ENCODE peak calls at places on chromosome 13, in nine cellular contexts. One of them, this sample, is unnamed.

GRCh38 chr13:100098445-100099116 is 9.7 kb downstream of the PCCA start:
- DNase-seq in heart left ventricle: no peak
- DNase-seq in suprapubic skin: no peak
- DNase-seq in IMR-90: no peak
- DNase-seq in A549: no peak
- DNase-seq in lower leg skin: no peak
- DNase-seq in Peyer's patch: no peak
- DNase-seq in upper lobe of left lung: no peak
- DNase-seq in H54: no peak
- DNase-seq in this sample: no peak

GRCh38 chr13:36858285-36858684 is 39.3 kb downstream of the RFXAP start:
- DNase-seq in IMR-90: peak; percentile 65
- DNase-seq in heart left ventricle: no peak
- DNase-seq in lower leg skin: no peak
- DNase-seq in H54: no peak
- DNase-seq in Peyer's patch: no peak
- DNase-seq in suprapubic skin: no peak
- DNase-seq in upper lobe of left lung: no peak
- DNase-seq in A549: peak; percentile 7
- DNase-seq in this sample: peak; percentile 8

GRCh38 chr13:113548778-113549621 is 35.6 kb upstream of the TFDP1 start:
- DNase-seq in lower leg skin: no peak
- DNase-seq in H54: no peak
- DNase-seq in Peyer's patch: peak; percentile 35
- DNase-seq in upper lobe of left lung: no peak
- DNase-seq in heart left ventricle: no peak
- DNase-seq in IMR-90: no peak
- DNase-seq in A549: no peak
- DNase-seq in suprapubic skin: no peak
- DNase-seq in this sample: no peak

GRCh38 chr13:26024558-26024957 is 27.3 kb downstream of the SHISA2 start:
- DNase-seq in heart left ventricle: no peak
- DNase-seq in H54: no peak
- DNase-seq in suprapubic skin: no peak
- DNase-seq in A549: no peak
- DNase-seq in upper lobe of left lung: peak; percentile 27
- DNase-seq in Peyer's patch: no peak
- DNase-seq in IMR-90: no peak
- DNase-seq in lower leg skin: no peak
- DNase-seq in this sample: no peak

GRCh38 chr13:32316030-32316344 is 679 bp downstream of the BRCA2 start:
- DNase-seq in Peyer's patch: no peak
- DNase-seq in H54: no peak
- DNase-seq in lower leg skin: no peak
- DNase-seq in IMR-90: no peak
- DNase-seq in heart left ventricle: no peak
- DNase-seq in A549: no peak
- DNase-seq in upper lobe of left lung: no peak
- DNase-seq in suprapubic skin: no peak
- DNase-seq in this sample: no peak

GRCh38 chr13:46615888-46616531 is 63.0 kb downstream of the LRCH1 start:
- DNase-seq in heart left ventricle: no peak
- DNase-seq in IMR-90: peak; percentile 68
- DNase-seq in suprapubic skin: no peak
- DNase-seq in H54: no peak
- DNase-seq in lower leg skin: no peak
- DNase-seq in Peyer's patch: no peak
- DNase-seq in A549: no peak
- DNase-seq in upper lobe of left lung: no peak
- DNase-seq in this sample: no peak

GRCh38 chr13:113559061-113559460 is 25.5 kb upstream of the TFDP1 start:
- DNase-seq in H54: no peak
- DNase-seq in IMR-90: no peak
- DNase-seq in upper lobe of left lung: no peak
- DNase-seq in lower leg skin: no peak
- DNase-seq in heart left ventricle: no peak
- DNase-seq in suprapubic skin: no peak
- DNase-seq in A549: no peak
- DNase-seq in Peyer's patch: no peak
- DNase-seq in this sample: no peak

GRCh38 chr13:112782433-112783010 is 92.7 kb downstream of the ATP11A start:
- DNase-seq in suprapubic skin: no peak
- DNase-seq in IMR-90: no peak
- DNase-seq in Peyer's patch: no peak
- DNase-seq in upper lobe of left lung: no peak
- DNase-seq in A549: no peak
- DNase-seq in H54: no peak
- DNase-seq in heart left ventricle: no peak
- DNase-seq in lower leg skin: no peak
- DNase-seq in this sample: no peak

GRCh38 chr13:43087960-43088580 is 64.7 kb downstream of the DNAJC15 start:
- DNase-seq in upper lobe of left lung: no peak
- DNase-seq in H54: no peak
- DNase-seq in IMR-90: peak; percentile 36
- DNase-seq in suprapubic skin: no peak
- DNase-seq in A549: no peak
- DNase-seq in heart left ventricle: no peak
- DNase-seq in Peyer's patch: no peak
- DNase-seq in lower leg skin: no peak
- DNase-seq in this sample: no peak

GRCh38 chr13:101150998-101151397 is 265.3 kb downstream of the NALCN start:
- DNase-seq in suprapubic skin: no peak
- DNase-seq in A549: no peak
- DNase-seq in upper lobe of left lung: no peak
- DNase-seq in lower leg skin: no peak
- DNase-seq in Peyer's patch: no peak
- DNase-seq in H54: no peak
- DNase-seq in heart left ventricle: no peak
- DNase-seq in IMR-90: peak; percentile 24
- DNase-seq in this sample: no peak

GRCh38 chr13:96229356-96229755 is 139.4 kb downstream of the HS6ST3 start:
- DNase-seq in A549: no peak
- DNase-seq in suprapubic skin: no peak
- DNase-seq in lower leg skin: no peak
- DNase-seq in upper lobe of left lung: no peak
- DNase-seq in H54: peak; percentile 3
- DNase-seq in Peyer's patch: no peak
- DNase-seq in IMR-90: no peak
- DNase-seq in heart left ventricle: no peak
- DNase-seq in this sample: no peak

GRCh38 chr13:51229731-51230130 is 7.5 kb downstream of the FAM124A start:
- DNase-seq in A549: no peak
- DNase-seq in Peyer's patch: no peak
- DNase-seq in upper lobe of left lung: no peak
- DNase-seq in suprapubic skin: no peak
- DNase-seq in heart left ventricle: no peak
- DNase-seq in IMR-90: no peak
- DNase-seq in lower leg skin: no peak
- DNase-seq in H54: no peak
- DNase-seq in this sample: no peak

GRCh38 chr13:46553886-46554855 is 1.2 kb downstream of the LRCH1 start:
- DNase-seq in heart left ventricle: peak; percentile 79
- DNase-seq in IMR-90: peak; percentile 95
- DNase-seq in A549: peak; percentile 49
- DNase-seq in upper lobe of left lung: peak; percentile 93
- DNase-seq in lower leg skin: peak; percentile 58
- DNase-seq in suprapubic skin: peak; percentile 83
- DNase-seq in H54: peak; percentile 41
- DNase-seq in Peyer's patch: peak; percentile 85
- DNase-seq in this sample: peak; percentile 43

GRCh38 chr13:44713793-44714469 is 137.8 kb upstream of the TSC22D1 start:
- DNase-seq in H54: peak; percentile 33
- DNase-seq in heart left ventricle: no peak
- DNase-seq in IMR-90: peak; percentile 94
- DNase-seq in Peyer's patch: no peak
- DNase-seq in lower leg skin: no peak
- DNase-seq in A549: peak; percentile 50
- DNase-seq in upper lobe of left lung: no peak
- DNase-seq in suprapubic skin: no peak
- DNase-seq in this sample: no peak

GRCh38 chr13:77026255-77026782 is 640 bp downstream of the FBXL3 start:
- DNase-seq in H54: peak; percentile 44
- DNase-seq in upper lobe of left lung: peak; percentile 95
- DNase-seq in A549: peak; percentile 15
- DNase-seq in IMR-90: peak; percentile 37
- DNase-seq in Peyer's patch: peak; percentile 95
- DNase-seq in heart left ventricle: peak; percentile 92
- DNase-seq in suprapubic skin: peak; percentile 92
- DNase-seq in lower leg skin: peak; percentile 90
- DNase-seq in this sample: peak; percentile 70

GRCh38 chr13:98606296-98606695 is 29.4 kb upstream of the STK24 start:
- DNase-seq in IMR-90: no peak
- DNase-seq in heart left ventricle: no peak
- DNase-seq in Peyer's patch: no peak
- DNase-seq in upper lobe of left lung: no peak
- DNase-seq in H54: no peak
- DNase-seq in A549: no peak
- DNase-seq in suprapubic skin: no peak
- DNase-seq in lower leg skin: no peak
- DNase-seq in this sample: no peak

GRCh38 chr13:50124536-50125305 is 109.5 kb downstream of the KCNRG start:
- DNase-seq in upper lobe of left lung: peak; percentile 98
- DNase-seq in H54: peak; percentile 82
- DNase-seq in suprapubic skin: peak; percentile 98
- DNase-seq in Peyer's patch: peak; percentile 98
- DNase-seq in heart left ventricle: peak; percentile 98
- DNase-seq in IMR-90: peak; percentile 56
- DNase-seq in lower leg skin: peak; percentile 96
- DNase-seq in A549: peak; percentile 88
- DNase-seq in this sample: peak; percentile 94
- TF ChIP-seq POLR2A in upper lobe of left lung: no peak
- TF ChIP-seq POLR2A in H54: peak; percentile 51
- TF ChIP-seq POLR2A in suprapubic skin: no peak
- TF ChIP-seq POLR2A in Peyer's patch: no peak
- TF ChIP-seq POLR2A in heart left ventricle: no peak
- TF ChIP-seq POLR2A in IMR-90: no peak
- TF ChIP-seq POLR2A in lower leg skin: no peak
- TF ChIP-seq POLR2A in A549: no peak
- TF ChIP-seq POLR2A in this sample: no peak

DNA sequence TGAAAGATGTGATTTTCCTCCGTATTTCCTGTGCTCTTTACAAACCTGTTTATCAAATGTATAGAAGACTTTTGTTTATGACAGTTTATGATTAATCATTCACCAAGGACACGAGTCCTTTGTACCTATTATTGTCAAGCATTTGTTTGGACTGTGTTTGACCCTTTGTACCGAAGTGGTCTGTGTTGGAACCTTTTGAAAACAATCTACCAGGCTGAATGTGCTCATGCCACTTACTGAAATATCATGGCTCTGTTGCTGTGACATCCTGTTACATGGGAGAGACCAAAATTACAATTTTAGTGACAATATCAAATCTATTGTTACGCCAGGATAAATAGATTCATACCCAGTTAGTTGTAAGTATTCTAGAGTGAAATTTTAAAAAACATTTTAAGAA is 193.6 kb downstream of the IRS2 start:
- DNase-seq in IMR-90: no peak
- DNase-seq in A549: no peak
- DNase-seq in upper lobe of left lung: no peak
- DNase-seq in heart left ventricle: no peak
- DNase-seq in Peyer's patch: no peak
- DNase-seq in suprapubic skin: no peak
- DNase-seq in H54: no peak
- DNase-seq in lower leg skin: no peak
- DNase-seq in this sample: no peak
- TF ChIP-seq POLR2A in IMR-90: no peak
- TF ChIP-seq POLR2A in A549: no peak
- TF ChIP-seq POLR2A in upper lobe of left lung: no peak
- TF ChIP-seq POLR2A in heart left ventricle: no peak
- TF ChIP-seq POLR2A in Peyer's patch: no peak
- TF ChIP-seq POLR2A in suprapubic skin: no peak
- TF ChIP-seq POLR2A in H54: no peak
- TF ChIP-seq POLR2A in lower leg skin: no peak
- TF ChIP-seq POLR2A in this sample: no peak

DNA sequence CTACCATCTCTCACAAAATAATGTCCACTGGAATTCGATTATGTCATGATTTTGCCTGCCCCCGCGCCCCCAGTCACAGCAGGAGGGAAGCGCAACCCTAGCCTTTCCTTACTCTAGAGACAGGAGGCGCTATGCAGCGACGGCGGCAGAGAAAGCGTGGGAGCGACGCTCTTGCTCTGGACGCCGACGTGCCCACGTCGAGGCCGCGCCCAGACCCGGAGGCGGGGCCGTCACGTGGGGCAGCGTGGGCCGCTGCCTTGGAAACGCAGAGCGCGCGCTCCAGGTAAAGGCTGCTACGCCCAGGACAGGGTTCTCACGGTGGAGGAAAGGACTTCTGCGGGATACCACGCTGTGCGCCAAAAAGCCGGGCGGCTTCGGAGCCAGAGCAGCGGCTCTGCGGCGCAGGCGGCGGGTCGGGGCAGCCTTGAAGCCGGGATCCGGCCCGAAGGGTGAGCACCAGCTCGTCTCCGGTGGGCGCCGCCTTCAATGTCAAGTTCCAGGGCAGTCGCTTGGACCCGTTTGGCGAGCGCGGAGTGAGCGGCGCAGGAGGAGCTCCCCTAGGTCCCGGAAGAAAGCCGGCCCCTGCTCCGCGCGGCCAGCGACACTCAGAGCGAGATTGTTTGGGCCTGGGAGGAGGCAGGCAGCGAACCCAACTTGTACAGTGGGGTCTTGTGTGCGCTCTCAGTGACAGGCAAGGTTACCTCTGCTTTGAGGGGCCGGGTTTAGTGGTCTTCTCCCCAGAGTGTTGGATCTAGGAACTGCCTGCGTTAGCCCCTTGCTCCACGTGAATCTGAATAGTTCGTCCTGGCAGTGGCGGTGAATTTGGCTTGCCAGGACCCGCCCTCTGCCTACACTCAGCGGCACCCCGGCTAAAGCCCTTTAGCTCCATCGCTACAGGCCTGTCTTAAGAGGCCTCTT is 121.7 kb downstream of the MRPL57 start:
- DNase-seq in upper lobe of left lung: peak; percentile 97
- DNase-seq in IMR-90: peak; percentile 87
- DNase-seq in heart left ventricle: peak; percentile 89
- DNase-seq in Peyer's patch: peak; percentile 92
- DNase-seq in H54: peak; percentile 63
- DNase-seq in lower leg skin: peak; percentile 74
- DNase-seq in suprapubic skin: peak; percentile 88
- DNase-seq in A549: peak; percentile 64
- DNase-seq in this sample: peak; percentile 49
- TF ChIP-seq POLR2A in upper lobe of left lung: peak; percentile 61
- TF ChIP-seq POLR2A in IMR-90: no peak
- TF ChIP-seq POLR2A in heart left ventricle: peak; percentile 33
- TF ChIP-seq POLR2A in Peyer's patch: peak; percentile 50
- TF ChIP-seq POLR2A in H54: peak; percentile 37
- TF ChIP-seq POLR2A in lower leg skin: no peak
- TF ChIP-seq POLR2A in suprapubic skin: peak; percentile 14
- TF ChIP-seq POLR2A in A549: peak; percentile 43
- TF ChIP-seq POLR2A in this sample: peak; percentile 21

DNA sequence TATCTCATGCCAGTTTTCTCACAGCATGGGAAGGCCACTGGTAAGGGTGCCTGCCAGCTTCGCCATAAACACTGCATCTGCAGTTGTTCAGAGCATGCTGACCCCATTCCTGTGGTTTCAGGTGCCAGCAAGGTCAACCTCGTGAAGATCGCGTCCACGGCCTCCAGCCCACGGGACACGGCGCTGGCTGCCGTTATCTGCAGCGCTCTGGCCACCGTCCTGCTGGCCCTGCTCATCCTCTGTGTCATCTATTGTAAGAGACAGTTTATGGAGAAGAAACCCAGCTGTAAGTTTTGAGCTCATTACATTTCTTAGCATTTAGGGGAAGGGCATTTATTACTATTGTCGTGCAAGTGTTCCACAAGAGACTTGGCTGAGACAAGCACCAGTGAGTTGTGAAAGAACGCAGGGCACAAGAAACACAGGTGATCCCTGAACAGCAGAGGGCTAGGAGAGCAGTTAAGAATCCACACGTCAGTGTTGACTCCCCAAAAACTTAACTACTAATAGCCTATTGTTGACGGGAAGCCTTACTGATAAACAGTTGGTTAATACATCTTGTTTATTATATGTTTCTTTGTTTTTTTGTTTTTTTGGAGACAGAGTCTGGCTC is 88.8 kb downstream of the TNFRSF19 start:
- DNase-seq in lower leg skin: no peak
- DNase-seq in Peyer's patch: no peak
- DNase-seq in suprapubic skin: no peak
- DNase-seq in H54: no peak
- DNase-seq in upper lobe of left lung: peak; percentile 69
- DNase-seq in IMR-90: no peak
- DNase-seq in A549: no peak
- DNase-seq in heart left ventricle: peak; percentile 75
- DNase-seq in this sample: no peak
- TF ChIP-seq POLR2A in lower leg skin: no peak
- TF ChIP-seq POLR2A in Peyer's patch: no peak
- TF ChIP-seq POLR2A in suprapubic skin: no peak
- TF ChIP-seq POLR2A in H54: no peak
- TF ChIP-seq POLR2A in upper lobe of left lung: no peak
- TF ChIP-seq POLR2A in IMR-90: no peak
- TF ChIP-seq POLR2A in A549: no peak
- TF ChIP-seq POLR2A in heart left ventricle: no peak
- TF ChIP-seq POLR2A in this sample: no peak

This sample was measured in tibial nerve.